ENCODE peak calls at places on chromosome 1, in five cellular contexts. P is psoas muscle, Q is colonic mucosa, F is GM23338, B is tibial artery. X is an unnamed sample.

GRCh38 chr1:177937931-177938330 is 31.9 kb downstream of the SEC16B start:
- DNase-seq in P (no peak), Q (no peak), F (no peak), B (no peak), X (no peak)

GRCh38 chr1:38154089-38154470 is 107.5 kb upstream of the POU3F1 start:
- DNase-seq in P (no peak), Q (no peak), F (no peak), B (no peak), X (no peak)

GRCh38 chr1:39293375-39294070 is 89.0 kb downstream of the MACF1 start:
- DNase-seq in P (no peak), Q (no peak), F (no peak), B (no peak), X (peak; percentile 71)

GRCh38 chr1:222373831-222374603 is 173.9 kb downstream of the HHIPL2 start:
- DNase-seq in P (no peak), Q (no peak), F (no peak), B (no peak), X (no peak)

GRCh38 chr1:67404212-67404620 is 26.0 kb downstream of the SERBP1 start:
- DNase-seq in P (no peak), Q (no peak), F (no peak), B (no peak), X (no peak)

GRCh38 chr1:198669023-198669698 is 30.3 kb downstream of the PTPRC start:
- DNase-seq in P (no peak), Q (no peak), F (no peak), B (no peak), X (peak; percentile 61)

GRCh38 chr1:21162740-21163464 is 13.8 kb downstream of the EIF4G3 start:
- DNase-seq in P (no peak), Q (no peak), F (no peak), B (no peak), X (no peak)

GRCh38 chr1:17218939-17219338 is 14.0 kb downstream of the PADI1 start:
- DNase-seq in P (no peak), Q (no peak), F (no peak), B (no peak), X (no peak)

GRCh38 chr1:163472267-163472666 is 150.5 kb downstream of the NUF2 start:
- DNase-seq in P (no peak), Q (peak; percentile 31), F (no peak), B (no peak), X (no peak)

GRCh38 chr1:119001181-119002018 is 13.3 kb upstream of the TBX15 start:
- DNase-seq in P (peak; percentile 70), Q (no peak), F (peak; percentile 60), B (peak; percentile 82), X (no peak)

GRCh38 chr1:28236656-28237331 is 870 bp downstream of the ATP5IF1 start:
- DNase-seq in P (no peak), Q (no peak), F (peak; percentile 31), B (no peak), X (no peak)

GRCh38 chr1:1013922-1014617 is 773 bp downstream of the ISG15 start:
- DNase-seq in P (peak; percentile 60), Q (no peak), F (peak; percentile 64), B (no peak), X (no peak)

GRCh38 chr1:152110860-152111514 is 4.3 kb downstream of the TCHH start:
- DNase-seq in P (no peak), Q (peak; percentile 50), F (peak; percentile 69), B (no peak), X (no peak)

GRCh38 chr1:117339866-117340357 is 27.3 kb upstream of the MAN1A2 start:
- DNase-seq in P (no peak), Q (peak; percentile 57), F (peak; percentile 46), B (no peak), X (peak; percentile 69)

GRCh38 chr1:182054698-182055326 is 6.7 kb downstream of the ZNF648 start:
- DNase-seq in P (no peak), Q (peak; percentile 73), F (peak; percentile 93), B (no peak), X (no peak)

GRCh38 chr1:59592924-59593323 is 221.8 kb upstream of the HOOK1 start:
- DNase-seq in P (no peak), Q (no peak), F (no peak), B (no peak), X (no peak)

GRCh38 chr1:63920154-63921117 is 146.6 kb downstream of the ROR1 start:
- DNase-seq in P (no peak), Q (no peak), F (no peak), B (no peak), X (no peak)
- TF ChIP-seq CTCF in P (peak; percentile 19), Q (no peak), F (peak; percentile 34), B (no peak), X (peak; percentile 49)

GRCh38 chr1:8211620-8212442 is 106.1 kb upstream of the SLC45A1 start:
- DNase-seq in P (peak; percentile 66), Q (no peak), F (peak; percentile 43), B (peak; percentile 89), X (peak; percentile 71)
- H3K4me3 ChIP-seq in P (peak overlapping the region; percentile 28), Q (no peak overlapping the region), F (no peak overlapping the region), B (no peak overlapping the region), X (no peak overlapping the region)

GRCh38 chr1:24861821-24862727 is 68.0 kb downstream of the RUNX3 start:
- DNase-seq in P (no peak), Q (peak; percentile 58), F (peak; percentile 28), B (peak; percentile 54), X (no peak)
- TF ChIP-seq CTCF in P (no peak), Q (no peak), F (peak; percentile 14), B (no peak), X (no peak)

GRCh38 chr1:9129391-9130041 is 614 bp upstream of the GPR157 start:
- DNase-seq in P (peak; percentile 92), Q (peak; percentile 97), F (peak; percentile 97), B (peak; percentile 92), X (no peak)

GRCh38 chr1:9128520-9129371 is at the start of gene GPR157:
- DNase-seq in P (peak; percentile 95), Q (peak; percentile 95), F (peak; percentile 89), B (peak; percentile 91), X (no peak)

GRCh38 chr1:9126511-9126910 is 2.4 kb downstream of the GPR157 start:
- DNase-seq in P (no peak), Q (no peak), F (no peak), B (no peak), X (no peak)

GRCh38 chr1:9127395-9128160 is 1.3 kb downstream of the GPR157 start:
- DNase-seq in P (peak; percentile 63), Q (no peak), F (no peak), B (no peak), X (no peak)

GRCh38 chr1:9128161-9128519 is 762 bp downstream of the GPR157 start:
- DNase-seq in P (peak; percentile 83), Q (peak; percentile 60), F (peak; percentile 35), B (peak; percentile 78), X (no peak)
- H3K4me3 ChIP-seq in P (peak overlapping the region; percentile 87), Q (peak overlapping the region; percentile 72), F (peak overlapping the region; percentile 76), B (peak overlapping the region; percentile 65), X (peak overlapping the region; percentile 70)

GRCh38 chr1:54323324-54323739 is 82.9 kb downstream of the SSBP3 start:
- DNase-seq in P (no peak), Q (peak; percentile 53), F (peak; percentile 66), B (no peak), X (no peak)
- TF ChIP-seq CTCF in P (no peak), Q (no peak), F (peak; percentile 61), B (no peak), X (no peak)

DNA sequence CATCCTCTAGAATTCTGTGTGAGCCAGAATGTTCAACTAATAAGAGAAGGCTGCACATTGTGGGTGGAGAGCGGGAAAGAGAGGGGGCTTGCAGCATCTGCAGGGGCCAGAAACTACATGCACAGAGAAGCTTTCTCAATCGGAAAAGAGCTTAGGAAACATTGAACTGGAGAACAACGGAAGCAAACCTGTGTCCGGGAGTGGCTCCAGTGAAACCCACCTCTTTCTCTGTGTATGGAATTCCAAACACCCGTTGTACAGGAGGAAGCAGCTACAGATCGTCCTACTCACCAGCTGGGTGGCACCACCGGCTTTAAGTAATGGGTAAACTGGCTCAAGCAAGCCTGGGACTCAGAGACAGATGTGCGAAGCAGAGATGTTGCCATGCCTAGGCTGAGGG is 14.0 kb upstream of the CSF1 start:
- DNase-seq in P (no peak), Q (no peak), F (no peak), B (no peak), X (no peak)
- H3K4me3 ChIP-seq in P (no peak overlapping the region), Q (no peak overlapping the region), F (no peak overlapping the region), B (no peak overlapping the region), X (no peak overlapping the region)

DNA sequence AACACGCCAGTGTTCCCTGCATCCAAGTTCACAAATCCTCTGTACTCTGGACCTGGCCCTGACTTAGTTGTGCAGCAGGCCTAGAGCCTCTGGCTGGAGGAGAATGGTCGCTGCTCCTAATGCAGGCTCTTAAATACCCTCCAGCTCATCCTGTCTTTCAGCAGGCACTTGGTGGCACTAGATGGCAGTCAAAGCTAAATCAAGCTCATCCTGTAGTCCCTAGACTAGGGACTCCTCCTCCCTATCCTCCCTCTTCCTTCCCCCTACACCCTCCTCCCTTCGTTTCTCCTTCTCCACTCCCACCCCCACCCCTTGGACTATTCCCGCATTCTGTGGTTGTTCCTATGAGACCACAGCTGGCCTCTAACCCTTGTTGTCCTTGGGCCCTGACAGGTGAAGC is 41.5 kb upstream of the MTR start:
- DNase-seq in P (no peak), Q (no peak), F (peak; percentile 71), B (no peak), X (no peak)
- TF ChIP-seq CTCF in P (no peak), Q (no peak), F (peak; percentile 77), B (no peak), X (peak; percentile 51)

GRCh38 chr1:94095112-94095637 is 25.8 kb downstream of the ABCA4 start:
- DNase-seq in P (peak; percentile 91), Q (peak; percentile 44), F (no peak), B (peak; percentile 90), X (no peak)
- H3K4me3 ChIP-seq in P (peak overlapping the region; percentile 19), Q (no peak overlapping the region), F (no peak overlapping the region), B (peak overlapping the region; percentile 4), X (no peak overlapping the region)

GRCh38 chr1:16204634-16205332 is 7.7 kb downstream of the ARHGEF19 start:
- DNase-seq in P (no peak), Q (peak; percentile 53), F (peak; percentile 73), B (no peak), X (no peak)
- TF ChIP-seq CTCF in P (peak; percentile 19), Q (no peak), F (peak; percentile 79), B (no peak), X (peak; percentile 61)

GRCh38 chr1:15974855-15975254 is 1.0 kb downstream of the ZBTB17 start:
- DNase-seq in P (no peak), Q (no peak), F (no peak), B (no peak), X (no peak)

GRCh38 chr1:15972409-15972808 is 3.5 kb downstream of the ZBTB17 start:
- DNase-seq in P (no peak), Q (no peak), F (no peak), B (no peak), X (no peak)

GRCh38 chr1:15975805-15976680 is at the start of gene ZBTB17:
- DNase-seq in P (peak; percentile 98), Q (peak; percentile 92), F (peak; percentile 97), B (peak; percentile 95), X (no peak)

GRCh38 chr1:15975358-15975804 is 520 bp downstream of the ZBTB17 start:
- DNase-seq in P (peak; percentile 72), Q (peak; percentile 54), F (peak; percentile 84), B (no peak), X (no peak)

GRCh38 chr1:15973772-15974171 is 2.1 kb downstream of the ZBTB17 start:
- DNase-seq in P (no peak), Q (no peak), F (no peak), B (no peak), X (no peak)
- H3K4me3 ChIP-seq in P (no peak overlapping the region), Q (no peak overlapping the region), F (no peak overlapping the region), B (no peak overlapping the region), X (no peak overlapping the region)

X was measured in epithelial cell of proximal tubule.